ENCODE peak calls at places on chromosomes 5 and 9, in seven cellular contexts. One of them, this sample, is unnamed.

GRCh38 chr9:132804576-132805295 is 73.3 kb downstream of the AK8 start:
- DNase-seq in IMR-90: no peak
- DNase-seq in GM23248: no peak
- DNase-seq in HCT116: no peak
- DNase-seq in BE2C: peak; percentile 57
- DNase-seq in Peyer's patch: no peak
- DNase-seq in kidney: peak; percentile 57
- DNase-seq in this sample: no peak

GRCh38 chr5:56011835-56012234 is 17.1 kb upstream of the IL6ST start:
- DNase-seq in IMR-90: peak; percentile 97
- DNase-seq in GM23248: peak; percentile 95
- DNase-seq in HCT116: no peak
- DNase-seq in BE2C: no peak
- DNase-seq in Peyer's patch: no peak
- DNase-seq in kidney: no peak
- DNase-seq in this sample: no peak

GRCh38 chr5:156716981-156717380 is 133.1 kb upstream of the PPP1R2B start:
- DNase-seq in IMR-90: no peak
- DNase-seq in GM23248: no peak
- DNase-seq in HCT116: no peak
- DNase-seq in BE2C: no peak
- DNase-seq in Peyer's patch: no peak
- DNase-seq in kidney: no peak
- DNase-seq in this sample: no peak

GRCh38 chr9:135988493-135988892 is 27.3 kb upstream of the UBAC1 start:
- DNase-seq in IMR-90: no peak
- DNase-seq in GM23248: no peak
- DNase-seq in HCT116: no peak
- DNase-seq in BE2C: peak; percentile 52
- DNase-seq in Peyer's patch: no peak
- DNase-seq in kidney: no peak
- DNase-seq in this sample: no peak

GRCh38 chr5:1112596-1113331 is 901 bp upstream of the SLC12A7 start:
- DNase-seq in IMR-90: no peak
- DNase-seq in GM23248: no peak
- DNase-seq in HCT116: peak; percentile 19
- DNase-seq in BE2C: no peak
- DNase-seq in Peyer's patch: no peak
- DNase-seq in kidney: no peak
- DNase-seq in this sample: no peak

GRCh38 chr5:112338681-112339337 is 80.3 kb downstream of the EPB41L4A start:
- DNase-seq in IMR-90: no peak
- DNase-seq in GM23248: peak; percentile 62
- DNase-seq in HCT116: no peak
- DNase-seq in BE2C: no peak
- DNase-seq in Peyer's patch: no peak
- DNase-seq in kidney: no peak
- DNase-seq in this sample: no peak

GRCh38 chr9:136443687-136444086 is 4.0 kb upstream of the INPP5E start:
- DNase-seq in IMR-90: no peak
- DNase-seq in GM23248: no peak
- DNase-seq in HCT116: no peak
- DNase-seq in BE2C: no peak
- DNase-seq in Peyer's patch: no peak
- DNase-seq in kidney: no peak
- DNase-seq in this sample: no peak

GRCh38 chr9:20289416-20289815 is 332.9 kb downstream of the MLLT3 start:
- DNase-seq in IMR-90: no peak
- DNase-seq in GM23248: no peak
- DNase-seq in HCT116: no peak
- DNase-seq in BE2C: no peak
- DNase-seq in Peyer's patch: no peak
- DNase-seq in kidney: no peak
- DNase-seq in this sample: no peak

GRCh38 chr5:14264605-14265316 is 121.6 kb downstream of the TRIO start:
- DNase-seq in IMR-90: peak; percentile 94
- DNase-seq in GM23248: peak; percentile 98
- DNase-seq in HCT116: peak; percentile 71
- DNase-seq in BE2C: peak; percentile 96
- DNase-seq in Peyer's patch: peak; percentile 93
- DNase-seq in kidney: peak; percentile 95
- DNase-seq in this sample: peak; percentile 91

GRCh38 chr5:111135946-111136345 is 43.8 kb downstream of the WDR36 start:
- DNase-seq in IMR-90: peak; percentile 53
- DNase-seq in GM23248: peak; percentile 90
- DNase-seq in HCT116: no peak
- DNase-seq in BE2C: no peak
- DNase-seq in Peyer's patch: no peak
- DNase-seq in kidney: no peak
- DNase-seq in this sample: no peak

GRCh38 chr5:175519006-175519405 is 40.6 kb downstream of the SFXN1 start:
- DNase-seq in IMR-90: no peak
- DNase-seq in GM23248: no peak
- DNase-seq in HCT116: no peak
- DNase-seq in BE2C: no peak
- DNase-seq in Peyer's patch: no peak
- DNase-seq in kidney: no peak
- DNase-seq in this sample: no peak

GRCh38 chr5:79961731-79962579 is 29.1 kb downstream of the MTX3 start:
- DNase-seq in IMR-90: no peak
- DNase-seq in GM23248: no peak
- DNase-seq in HCT116: no peak
- DNase-seq in BE2C: peak; percentile 14
- DNase-seq in Peyer's patch: no peak
- DNase-seq in kidney: no peak
- DNase-seq in this sample: no peak

GRCh38 chr9:35758475-35759050 is 4.5 kb upstream of the MSMP start:
- DNase-seq in IMR-90: no peak
- DNase-seq in GM23248: no peak
- DNase-seq in HCT116: no peak
- DNase-seq in BE2C: no peak
- DNase-seq in Peyer's patch: no peak
- DNase-seq in kidney: no peak
- DNase-seq in this sample: no peak

GRCh38 chr9:113657765-113658564 is 194.4 kb downstream of the RGS3 start:
- DNase-seq in IMR-90: peak; percentile 83
- DNase-seq in GM23248: peak; percentile 85
- DNase-seq in HCT116: peak; percentile 75
- DNase-seq in BE2C: peak; percentile 89
- DNase-seq in Peyer's patch: peak; percentile 87
- DNase-seq in kidney: peak; percentile 92
- DNase-seq in this sample: peak; percentile 72
- H3K9me3 ChIP-seq in IMR-90: no peaks in the 10 kb centered on the region
- H3K9me3 ChIP-seq in GM23248: no peaks in the 10 kb centered on the region
- H3K9me3 ChIP-seq in HCT116: no peaks in the 10 kb centered on the region
- H3K9me3 ChIP-seq in BE2C: no peaks in the 10 kb centered on the region
- H3K9me3 ChIP-seq in Peyer's patch: no peaks in the 10 kb centered on the region
- H3K9me3 ChIP-seq in kidney: no peaks in the 10 kb centered on the region
- H3K9me3 ChIP-seq in this sample: no peaks in the 10 kb centered on the region

DNA sequence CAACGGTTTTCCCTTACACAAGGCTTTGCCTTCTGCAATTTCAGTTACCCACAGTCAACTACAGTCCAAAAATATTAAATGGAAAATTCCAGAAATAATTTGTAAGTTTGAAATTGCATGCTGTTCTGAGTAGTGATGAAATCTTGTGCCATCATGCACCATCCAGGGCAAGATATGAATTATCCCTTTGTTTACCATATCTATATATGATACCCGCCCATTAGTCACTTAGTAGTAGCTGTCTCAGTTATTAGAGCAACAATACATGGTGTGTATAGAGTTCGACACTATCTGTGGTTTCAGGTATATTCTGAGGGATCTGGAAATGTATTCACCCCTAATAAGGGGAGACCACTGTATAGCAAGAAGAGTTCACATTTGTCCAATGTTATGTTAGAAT is 29.4 kb downstream of the ERBIN start:
- DNase-seq in IMR-90: no peak
- DNase-seq in GM23248: no peak
- DNase-seq in HCT116: no peak
- DNase-seq in BE2C: no peak
- DNase-seq in Peyer's patch: no peak
- DNase-seq in kidney: no peak
- DNase-seq in this sample: no peak
- H3K9me3 ChIP-seq in IMR-90: no peaks in the 10 kb centered on the region
- H3K9me3 ChIP-seq in GM23248: no peaks in the 10 kb centered on the region
- H3K9me3 ChIP-seq in HCT116: no peaks in the 10 kb centered on the region
- H3K9me3 ChIP-seq in BE2C: no peaks in the 10 kb centered on the region
- H3K9me3 ChIP-seq in Peyer's patch: no peaks in the 10 kb centered on the region
- H3K9me3 ChIP-seq in kidney: no peaks in the 10 kb centered on the region
- H3K9me3 ChIP-seq in this sample: no peaks in the 10 kb centered on the region

DNA sequence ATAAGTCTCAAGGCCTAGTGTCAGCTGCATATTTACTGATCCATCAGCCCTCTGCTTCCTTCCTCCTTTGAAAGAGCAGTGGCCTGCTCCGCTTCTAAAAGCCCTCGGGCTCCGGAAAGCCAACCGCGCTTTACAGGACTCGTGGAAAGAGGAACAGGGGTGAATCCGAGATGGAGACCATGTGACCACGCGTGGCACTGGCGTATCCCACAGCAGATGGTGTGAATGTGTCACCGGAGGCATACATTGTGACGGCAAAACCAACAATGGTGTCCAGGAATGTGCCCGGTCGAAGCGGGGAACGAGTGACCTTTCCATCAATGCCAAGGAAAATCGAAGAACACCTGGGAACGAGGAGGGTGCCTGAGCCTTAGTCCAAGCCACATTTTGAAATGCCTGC is 484.6 kb downstream of the SPATA31A7 start:
- DNase-seq in IMR-90: no peak
- DNase-seq in GM23248: no peak
- DNase-seq in HCT116: no peak
- DNase-seq in BE2C: no peak
- DNase-seq in Peyer's patch: no peak
- DNase-seq in kidney: peak; percentile 44
- DNase-seq in this sample: no peak
- H3K9me3 ChIP-seq in IMR-90: peaks cover 24% of the 10 kb centered on the region
- H3K9me3 ChIP-seq in GM23248: no peaks in the 10 kb centered on the region
- H3K9me3 ChIP-seq in HCT116: no peaks in the 10 kb centered on the region
- H3K9me3 ChIP-seq in BE2C: no peaks in the 10 kb centered on the region
- H3K9me3 ChIP-seq in Peyer's patch: no peaks in the 10 kb centered on the region
- H3K9me3 ChIP-seq in kidney: no peaks in the 10 kb centered on the region
- H3K9me3 ChIP-seq in this sample: no peaks in the 10 kb centered on the region

DNA sequence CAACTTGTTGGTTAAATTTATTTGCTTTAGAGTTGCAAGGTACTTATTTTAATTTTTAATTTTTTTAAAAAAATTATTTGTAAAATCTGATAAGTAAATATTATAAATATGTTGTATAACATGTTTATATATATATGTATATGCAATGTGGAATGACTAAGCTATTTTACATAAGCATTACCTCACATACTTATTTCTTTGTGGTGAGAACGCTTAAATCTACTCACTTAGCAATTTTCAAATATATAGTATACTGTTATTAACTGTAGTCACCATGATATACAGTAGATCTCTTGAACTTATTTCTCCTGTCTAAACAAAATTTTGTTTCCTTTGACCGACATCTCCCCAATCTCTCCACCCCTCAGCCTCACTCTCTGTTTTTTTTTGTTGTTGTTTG is 147.8 kb downstream of the NNT start:
- DNase-seq in IMR-90: no peak
- DNase-seq in GM23248: no peak
- DNase-seq in HCT116: no peak
- DNase-seq in BE2C: no peak
- DNase-seq in Peyer's patch: no peak
- DNase-seq in kidney: no peak
- DNase-seq in this sample: no peak
- H3K9me3 ChIP-seq in IMR-90: no peaks in the 10 kb centered on the region
- H3K9me3 ChIP-seq in GM23248: no peaks in the 10 kb centered on the region
- H3K9me3 ChIP-seq in HCT116: no peaks in the 10 kb centered on the region
- H3K9me3 ChIP-seq in BE2C: no peaks in the 10 kb centered on the region
- H3K9me3 ChIP-seq in Peyer's patch: no peaks in the 10 kb centered on the region
- H3K9me3 ChIP-seq in kidney: peaks cover 7% of the 10 kb centered on the region
- H3K9me3 ChIP-seq in this sample: no peaks in the 10 kb centered on the region

GRCh38 chr5:2565147-2565546 is 186.3 kb downstream of the IRX2 start:
- DNase-seq in IMR-90: no peak
- DNase-seq in GM23248: no peak
- DNase-seq in HCT116: no peak
- DNase-seq in BE2C: no peak
- DNase-seq in Peyer's patch: no peak
- DNase-seq in kidney: no peak
- DNase-seq in this sample: no peak
- H3K9me3 ChIP-seq in IMR-90: peaks cover 37% of the 10 kb centered on the region
- H3K9me3 ChIP-seq in GM23248: no peaks in the 10 kb centered on the region
- H3K9me3 ChIP-seq in HCT116: peaks cover 8% of the 10 kb centered on the region
- H3K9me3 ChIP-seq in BE2C: no peaks in the 10 kb centered on the region
- H3K9me3 ChIP-seq in Peyer's patch: no peaks in the 10 kb centered on the region
- H3K9me3 ChIP-seq in kidney: no peaks in the 10 kb centered on the region
- H3K9me3 ChIP-seq in this sample: no peaks in the 10 kb centered on the region

GRCh38 chr5:178965465-178966055 is 24.6 kb downstream of the ZNF454 start:
- DNase-seq in IMR-90: no peak
- DNase-seq in GM23248: no peak
- DNase-seq in HCT116: no peak
- DNase-seq in BE2C: no peak
- DNase-seq in Peyer's patch: no peak
- DNase-seq in kidney: no peak
- DNase-seq in this sample: no peak
- H3K9me3 ChIP-seq in IMR-90: peaks cover 53% of the 10 kb centered on the region
- H3K9me3 ChIP-seq in GM23248: no peaks in the 10 kb centered on the region
- H3K9me3 ChIP-seq in HCT116: peaks cover 30% of the 10 kb centered on the region
- H3K9me3 ChIP-seq in BE2C: no peaks in the 10 kb centered on the region
- H3K9me3 ChIP-seq in Peyer's patch: no peaks in the 10 kb centered on the region
- H3K9me3 ChIP-seq in kidney: peaks cover 81% of the 10 kb centered on the region
- H3K9me3 ChIP-seq in this sample: peaks cover 7% of the 10 kb centered on the region

DNA sequence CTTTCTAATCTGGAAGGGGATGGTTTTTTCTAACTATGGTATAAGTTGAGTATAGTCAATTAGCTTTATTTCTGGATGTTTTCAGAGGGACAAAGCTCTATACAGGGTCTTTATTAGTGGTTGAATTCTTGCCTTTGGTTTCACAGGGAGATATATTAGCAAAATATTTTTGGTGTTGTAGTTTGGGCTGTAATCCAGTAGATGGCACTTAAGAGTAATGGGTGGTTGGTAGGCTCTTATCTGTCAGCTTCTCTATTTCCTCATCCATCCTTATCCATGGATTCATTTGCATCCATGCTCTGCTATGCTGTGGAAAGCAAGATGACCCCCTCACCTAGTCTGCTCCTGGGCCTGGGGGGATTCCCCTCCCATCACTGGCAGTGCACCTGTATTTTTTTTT is 363.6 kb upstream of the CYLC2 start:
- DNase-seq in IMR-90: no peak
- DNase-seq in GM23248: peak; percentile 10
- DNase-seq in HCT116: no peak
- DNase-seq in BE2C: no peak
- DNase-seq in Peyer's patch: no peak
- DNase-seq in kidney: no peak
- DNase-seq in this sample: peak; percentile 42
- H3K9me3 ChIP-seq in IMR-90: peaks cover 5% of the 10 kb centered on the region
- H3K9me3 ChIP-seq in GM23248: no peaks in the 10 kb centered on the region
- H3K9me3 ChIP-seq in HCT116: no peaks in the 10 kb centered on the region
- H3K9me3 ChIP-seq in BE2C: no peaks in the 10 kb centered on the region
- H3K9me3 ChIP-seq in Peyer's patch: no peaks in the 10 kb centered on the region
- H3K9me3 ChIP-seq in kidney: peaks cover 5% of the 10 kb centered on the region
- H3K9me3 ChIP-seq in this sample: no peaks in the 10 kb centered on the region

This sample was measured in HAP-1.